ENCODE peak calls at places on chromosomes 3 and 15, in five cellular contexts. One of them, this sample, is unnamed.

GRCh38 chr15:64216722-64217428 is 54.1 kb upstream of the PPIB start:
- DNase-seq in left ventricle myocardium inferior: peak; percentile 25
- DNase-seq in transverse colon: no peak
- DNase-seq in colonic mucosa: no peak
- DNase-seq in PC-9: no peak
- DNase-seq in this sample: no peak

GRCh38 chr3:2643606-2644005 is 466.6 kb downstream of the IL5RA start:
- DNase-seq in left ventricle myocardium inferior: no peak
- DNase-seq in transverse colon: no peak
- DNase-seq in colonic mucosa: no peak
- DNase-seq in PC-9: no peak
- DNase-seq in this sample: no peak

GRCh38 chr3:184381261-184382224 is 1.7 kb downstream of the CHRD start:
- DNase-seq in left ventricle myocardium inferior: peak; percentile 60
- DNase-seq in transverse colon: no peak
- DNase-seq in colonic mucosa: no peak
- DNase-seq in PC-9: no peak
- DNase-seq in this sample: no peak

GRCh38 chr3:107404727-107405519 is 27.7 kb downstream of the CCDC54 start:
- DNase-seq in left ventricle myocardium inferior: no peak
- DNase-seq in transverse colon: no peak
- DNase-seq in colonic mucosa: no peak
- DNase-seq in PC-9: no peak
- DNase-seq in this sample: no peak

GRCh38 chr15:51782357-51782896 is 31.0 kb downstream of the TMOD2 start:
- DNase-seq in left ventricle myocardium inferior: no peak
- DNase-seq in transverse colon: no peak
- DNase-seq in colonic mucosa: no peak
- DNase-seq in PC-9: peak; percentile 7
- DNase-seq in this sample: no peak

GRCh38 chr3:150843241-150843640 is 62.0 kb downstream of the MINDY4B start:
- DNase-seq in left ventricle myocardium inferior: no peak
- DNase-seq in transverse colon: no peak
- DNase-seq in colonic mucosa: no peak
- DNase-seq in PC-9: no peak
- DNase-seq in this sample: no peak

GRCh38 chr3:57758686-57759085 is 2.6 kb downstream of the SLMAP start:
- DNase-seq in left ventricle myocardium inferior: no peak
- DNase-seq in transverse colon: no peak
- DNase-seq in colonic mucosa: no peak
- DNase-seq in PC-9: no peak
- DNase-seq in this sample: no peak

GRCh38 chr3:53242642-53243041 is 13.2 kb downstream of the TKT start:
- DNase-seq in left ventricle myocardium inferior: no peak
- DNase-seq in transverse colon: no peak
- DNase-seq in colonic mucosa: no peak
- DNase-seq in PC-9: no peak
- DNase-seq in this sample: no peak

GRCh38 chr3:142445816-142446254 is 2.0 kb downstream of the XRN1 start:
- DNase-seq in left ventricle myocardium inferior: no peak
- DNase-seq in transverse colon: peak; percentile 31
- DNase-seq in colonic mucosa: peak; percentile 47
- DNase-seq in PC-9: no peak
- DNase-seq in this sample: no peak

GRCh38 chr3:71916747-71917369 is 131.9 kb upstream of the PROK2 start:
- DNase-seq in left ventricle myocardium inferior: no peak
- DNase-seq in transverse colon: peak; percentile 13
- DNase-seq in colonic mucosa: peak; percentile 32
- DNase-seq in PC-9: no peak
- DNase-seq in this sample: no peak

GRCh38 chr15:95086543-95087252 is 855.3 kb downstream of the MCTP2 start:
- DNase-seq in left ventricle myocardium inferior: no peak
- DNase-seq in transverse colon: no peak
- DNase-seq in colonic mucosa: no peak
- DNase-seq in PC-9: no peak
- DNase-seq in this sample: no peak

GRCh38 chr3:178948546-178948945 is 123.1 kb downstream of the ZMAT3 start:
- DNase-seq in left ventricle myocardium inferior: no peak
- DNase-seq in transverse colon: no peak
- DNase-seq in colonic mucosa: no peak
- DNase-seq in PC-9: no peak
- DNase-seq in this sample: no peak

GRCh38 chr3:113698891-113699465 is 2.5 kb upstream of the USF3 start:
- DNase-seq in left ventricle myocardium inferior: no peak
- DNase-seq in transverse colon: peak; percentile 60
- DNase-seq in colonic mucosa: peak; percentile 66
- DNase-seq in PC-9: peak; percentile 38
- DNase-seq in this sample: no peak

GRCh38 chr15:98562361-98562791 is 86.0 kb upstream of the IGF1R start:
- DNase-seq in left ventricle myocardium inferior: no peak
- DNase-seq in transverse colon: peak; percentile 43
- DNase-seq in colonic mucosa: no peak
- DNase-seq in PC-9: peak; percentile 36
- DNase-seq in this sample: no peak

GRCh38 chr3:3662610-3663009 is 136.6 kb upstream of the LRRN1 start:
- DNase-seq in left ventricle myocardium inferior: no peak
- DNase-seq in transverse colon: no peak
- DNase-seq in colonic mucosa: no peak
- DNase-seq in PC-9: no peak
- DNase-seq in this sample: no peak

GRCh38 chr15:67067930-67068542 is 2.6 kb downstream of the SMAD3 start:
- DNase-seq in left ventricle myocardium inferior: no peak
- DNase-seq in transverse colon: no peak
- DNase-seq in colonic mucosa: no peak
- DNase-seq in PC-9: no peak
- DNase-seq in this sample: no peak
- H3K27ac ChIP-seq in left ventricle myocardium inferior: peak overlapping the region; percentile 96
- H3K27ac ChIP-seq in transverse colon: peak overlapping the region; percentile 92
- H3K27ac ChIP-seq in colonic mucosa: peak overlapping the region; percentile 96
- H3K27ac ChIP-seq in PC-9: peak overlapping the region; percentile 87
- H3K27ac ChIP-seq in this sample: peak overlapping the region; percentile 36

GRCh38 chr15:73539726-73540125 is 93.5 kb downstream of the NPTN start:
- DNase-seq in left ventricle myocardium inferior: no peak
- DNase-seq in transverse colon: no peak
- DNase-seq in colonic mucosa: no peak
- DNase-seq in PC-9: no peak
- DNase-seq in this sample: no peak
- TF ChIP-seq CTCF in left ventricle myocardium inferior: peak; percentile 26
- TF ChIP-seq CTCF in transverse colon: no peak
- TF ChIP-seq CTCF in colonic mucosa: no peak
- TF ChIP-seq CTCF in PC-9: no peak
- TF ChIP-seq CTCF in this sample: no peak

GRCh38 chr3:198112031-198112430 is 152.0 kb downstream of the LMLN start:
- DNase-seq in left ventricle myocardium inferior: no peak
- DNase-seq in transverse colon: no peak
- DNase-seq in colonic mucosa: no peak
- DNase-seq in PC-9: no peak
- DNase-seq in this sample: no peak

GRCh38 chr3:198107840-198108734 is 148.1 kb downstream of the LMLN start:
- DNase-seq in left ventricle myocardium inferior: no peak
- DNase-seq in transverse colon: no peak
- DNase-seq in colonic mucosa: no peak
- DNase-seq in PC-9: no peak
- DNase-seq in this sample: no peak

GRCh38 chr3:198113219-198114053 is 153.4 kb downstream of the LMLN start:
- DNase-seq in left ventricle myocardium inferior: no peak
- DNase-seq in transverse colon: no peak
- DNase-seq in colonic mucosa: no peak
- DNase-seq in PC-9: no peak
- DNase-seq in this sample: no peak

GRCh38 chr3:198108756-198109155 is 148.7 kb downstream of the LMLN start:
- DNase-seq in left ventricle myocardium inferior: no peak
- DNase-seq in transverse colon: no peak
- DNase-seq in colonic mucosa: no peak
- DNase-seq in PC-9: no peak
- DNase-seq in this sample: no peak

DNA sequence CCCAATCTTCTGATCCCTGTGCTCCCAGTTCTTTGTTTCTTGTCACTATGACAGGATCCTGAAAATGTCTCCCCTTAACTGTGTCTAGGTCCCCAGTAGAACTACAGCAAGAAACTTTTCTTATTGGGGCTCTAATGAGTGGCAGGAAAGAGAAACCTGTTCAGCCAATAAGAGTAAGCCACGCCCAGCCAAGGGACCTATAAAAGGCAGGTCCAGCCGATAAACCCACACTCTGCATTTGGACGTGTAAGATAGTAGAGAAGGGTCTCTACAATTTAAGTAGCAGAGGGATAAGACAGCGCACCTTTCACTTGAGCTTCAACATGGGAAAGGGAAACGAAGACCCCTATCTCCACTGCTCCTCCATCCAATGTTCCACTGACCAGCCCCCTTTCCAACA is 149.9 kb downstream of the LMLN start:
- DNase-seq in left ventricle myocardium inferior: no peak
- DNase-seq in transverse colon: no peak
- DNase-seq in colonic mucosa: no peak
- DNase-seq in PC-9: no peak
- DNase-seq in this sample: no peak
- H3K27me3 ChIP-seq in left ventricle myocardium inferior: peaks cover 88% of the 10 kb centered on the region
- H3K27me3 ChIP-seq in transverse colon: peaks cover 88% of the 10 kb centered on the region
- H3K27me3 ChIP-seq in colonic mucosa: peaks cover 10% of the 10 kb centered on the region
- H3K27me3 ChIP-seq in PC-9: peaks cover 10% of the 10 kb centered on the region
- H3K27me3 ChIP-seq in this sample: peaks cover 48% of the 10 kb centered on the region

GRCh38 chr3:125050486-125051172 is 5.2 kb downstream of the HEG1 start:
- DNase-seq in left ventricle myocardium inferior: no peak
- DNase-seq in transverse colon: no peak
- DNase-seq in colonic mucosa: no peak
- DNase-seq in PC-9: no peak
- DNase-seq in this sample: no peak
- H3K27ac ChIP-seq in left ventricle myocardium inferior: peak overlapping the region; percentile 96
- H3K27ac ChIP-seq in transverse colon: no peak overlapping the region
- H3K27ac ChIP-seq in colonic mucosa: no peak overlapping the region
- H3K27ac ChIP-seq in PC-9: no peak overlapping the region
- H3K27ac ChIP-seq in this sample: peak overlapping the region; percentile 86

GRCh38 chr3:40971191-40972168 is 227.8 kb upstream of the CTNNB1 start:
- DNase-seq in left ventricle myocardium inferior: peak; percentile 49
- DNase-seq in transverse colon: peak; percentile 73
- DNase-seq in colonic mucosa: peak; percentile 76
- DNase-seq in PC-9: peak; percentile 75
- DNase-seq in this sample: no peak
- TF ChIP-seq CTCF in left ventricle myocardium inferior: peak; percentile 10
- TF ChIP-seq CTCF in transverse colon: no peak
- TF ChIP-seq CTCF in colonic mucosa: no peak
- TF ChIP-seq CTCF in PC-9: no peak
- TF ChIP-seq CTCF in this sample: no peak